ENCODE peak calls at places on chromosomes 2 and 18, in ten cellular contexts. One of them, this sample, is unnamed.

GRCh38 chr18:31679806-31680793 is 4.3 kb downstream of the B4GALT6 start:
- DNase-seq in fibroblast of mammary gland: peak; percentile 35
- DNase-seq in GM23338: no peak
- DNase-seq in GM06990: no peak
- DNase-seq in heart right ventricle: no peak
- DNase-seq in fibroblast of the aortic adventitia: no peak
- DNase-seq in A549: no peak
- DNase-seq in astrocyte of the spinal cord: no peak
- DNase-seq in fibroblast of pulmonary artery: peak; percentile 48
- DNase-seq in cardiac muscle cell: no peak
- DNase-seq in this sample: no peak

GRCh38 chr2:48213646-48214045 is 307.3 kb upstream of the FBXO11 start:
- DNase-seq in cardiac muscle cell: no peak
- DNase-seq in heart right ventricle: no peak
- DNase-seq in astrocyte of the spinal cord: no peak
- DNase-seq in GM23338: no peak
- DNase-seq in fibroblast of pulmonary artery: no peak
- DNase-seq in fibroblast of mammary gland: no peak
- DNase-seq in A549: no peak
- DNase-seq in GM06990: no peak
- DNase-seq in fibroblast of the aortic adventitia: no peak
- DNase-seq in this sample: no peak

GRCh38 chr2:235170536-235171510 is 219.0 kb downstream of the SH3BP4 start:
- DNase-seq in fibroblast of pulmonary artery: peak; percentile 61
- DNase-seq in GM23338: peak; percentile 68
- DNase-seq in fibroblast of the aortic adventitia: peak; percentile 65
- DNase-seq in heart right ventricle: no peak
- DNase-seq in fibroblast of mammary gland: peak; percentile 79
- DNase-seq in GM06990: no peak
- DNase-seq in cardiac muscle cell: peak; percentile 27
- DNase-seq in astrocyte of the spinal cord: peak; percentile 73
- DNase-seq in A549: peak; percentile 86
- DNase-seq in this sample: peak; percentile 74

GRCh38 chr2:70442301-70443077 is 111.1 kb downstream of the TGFA start:
- DNase-seq in A549: no peak
- DNase-seq in fibroblast of mammary gland: peak; percentile 7
- DNase-seq in GM06990: no peak
- DNase-seq in astrocyte of the spinal cord: no peak
- DNase-seq in cardiac muscle cell: no peak
- DNase-seq in heart right ventricle: no peak
- DNase-seq in GM23338: no peak
- DNase-seq in fibroblast of pulmonary artery: no peak
- DNase-seq in fibroblast of the aortic adventitia: no peak
- DNase-seq in this sample: peak; percentile 38

GRCh38 chr2:42086500-42086953 is 38.7 kb downstream of the PKDCC start:
- DNase-seq in cardiac muscle cell: peak; percentile 71
- DNase-seq in GM23338: peak; percentile 85
- DNase-seq in heart right ventricle: peak; percentile 48
- DNase-seq in fibroblast of the aortic adventitia: peak; percentile 83
- DNase-seq in A549: peak; percentile 80
- DNase-seq in fibroblast of mammary gland: peak; percentile 74
- DNase-seq in GM06990: no peak
- DNase-seq in fibroblast of pulmonary artery: peak; percentile 82
- DNase-seq in astrocyte of the spinal cord: peak; percentile 75
- DNase-seq in this sample: peak; percentile 65

GRCh38 chr2:102848366-102848839 is 86.6 kb downstream of the TMEM182 start:
- DNase-seq in A549: peak; percentile 76
- DNase-seq in astrocyte of the spinal cord: peak; percentile 55
- DNase-seq in GM06990: no peak
- DNase-seq in fibroblast of the aortic adventitia: peak; percentile 23
- DNase-seq in cardiac muscle cell: peak; percentile 92
- DNase-seq in heart right ventricle: peak; percentile 76
- DNase-seq in GM23338: peak; percentile 92
- DNase-seq in fibroblast of mammary gland: peak; percentile 50
- DNase-seq in fibroblast of pulmonary artery: peak; percentile 38
- DNase-seq in this sample: peak; percentile 50

GRCh38 chr2:128321421-128321775 is 2.7 kb upstream of the HS6ST1 start:
- DNase-seq in A549: no peak
- DNase-seq in GM06990: no peak
- DNase-seq in fibroblast of the aortic adventitia: no peak
- DNase-seq in cardiac muscle cell: no peak
- DNase-seq in heart right ventricle: no peak
- DNase-seq in fibroblast of pulmonary artery: no peak
- DNase-seq in GM23338: no peak
- DNase-seq in astrocyte of the spinal cord: no peak
- DNase-seq in fibroblast of mammary gland: no peak
- DNase-seq in this sample: no peak

GRCh38 chr2:204670124-204670523 is 124.8 kb downstream of the PARD3B start:
- DNase-seq in GM06990: no peak
- DNase-seq in fibroblast of the aortic adventitia: no peak
- DNase-seq in fibroblast of pulmonary artery: no peak
- DNase-seq in heart right ventricle: no peak
- DNase-seq in GM23338: no peak
- DNase-seq in cardiac muscle cell: no peak
- DNase-seq in fibroblast of mammary gland: no peak
- DNase-seq in A549: no peak
- DNase-seq in astrocyte of the spinal cord: no peak
- DNase-seq in this sample: no peak

DNA sequence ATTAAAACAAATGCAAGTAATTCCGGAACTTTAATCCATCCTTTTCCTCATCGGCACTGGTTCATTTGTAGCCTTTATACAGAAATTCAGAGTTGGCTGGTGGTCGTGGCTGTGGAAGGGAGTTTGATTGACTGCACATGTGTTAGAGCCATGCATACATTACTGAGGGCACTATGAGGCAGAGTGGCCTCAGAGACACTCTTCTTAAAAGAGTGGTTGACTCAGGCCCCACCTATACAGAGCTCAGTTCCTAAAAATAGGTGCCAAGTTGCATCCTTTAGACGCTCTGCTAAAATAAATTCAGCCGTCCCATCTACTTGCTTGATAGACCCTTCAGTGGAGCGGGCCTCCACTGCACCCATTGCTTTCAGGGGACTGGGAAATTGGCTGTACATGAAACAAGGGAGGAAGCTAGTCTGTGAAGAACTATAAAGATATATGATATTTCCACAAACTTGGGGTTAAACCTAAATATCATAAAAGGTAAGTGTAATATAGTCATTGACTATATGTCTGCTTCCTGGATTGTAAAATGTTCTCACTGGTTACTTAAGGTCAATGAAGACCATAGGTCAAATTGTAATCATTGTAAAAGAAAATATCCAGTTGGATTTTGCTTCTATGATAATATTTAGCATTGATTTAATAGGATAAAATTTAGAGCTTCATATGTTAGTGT is 298.9 kb downstream of the XIRP2 start:
- DNase-seq in cardiac muscle cell: peak; percentile 41
- DNase-seq in fibroblast of pulmonary artery: no peak
- DNase-seq in fibroblast of mammary gland: no peak
- DNase-seq in GM06990: no peak
- DNase-seq in GM23338: no peak
- DNase-seq in A549: no peak
- DNase-seq in heart right ventricle: peak; percentile 8
- DNase-seq in fibroblast of the aortic adventitia: no peak
- DNase-seq in astrocyte of the spinal cord: no peak
- DNase-seq in this sample: no peak
- TF ChIP-seq CTCF in cardiac muscle cell: no peak
- TF ChIP-seq CTCF in fibroblast of pulmonary artery: no peak
- TF ChIP-seq CTCF in fibroblast of mammary gland: no peak
- TF ChIP-seq CTCF in GM06990: no peak
- TF ChIP-seq CTCF in GM23338: no peak
- TF ChIP-seq CTCF in A549: no peak
- TF ChIP-seq CTCF in heart right ventricle: no peak
- TF ChIP-seq CTCF in fibroblast of the aortic adventitia: no peak
- TF ChIP-seq CTCF in astrocyte of the spinal cord: no peak
- TF ChIP-seq CTCF in this sample: no peak

GRCh38 chr2:206213514-206213845 is 53.8 kb downstream of the EEF1B2 start:
- DNase-seq in heart right ventricle: no peak
- DNase-seq in fibroblast of pulmonary artery: no peak
- DNase-seq in A549: no peak
- DNase-seq in GM23338: peak; percentile 40
- DNase-seq in fibroblast of the aortic adventitia: no peak
- DNase-seq in fibroblast of mammary gland: no peak
- DNase-seq in astrocyte of the spinal cord: no peak
- DNase-seq in cardiac muscle cell: no peak
- DNase-seq in GM06990: no peak
- DNase-seq in this sample: no peak

GRCh38 chr2:206208900-206209299 is 49.2 kb downstream of the EEF1B2 start:
- DNase-seq in astrocyte of the spinal cord: no peak
- DNase-seq in cardiac muscle cell: no peak
- DNase-seq in fibroblast of pulmonary artery: no peak
- DNase-seq in GM23338: no peak
- DNase-seq in A549: no peak
- DNase-seq in fibroblast of mammary gland: no peak
- DNase-seq in GM06990: no peak
- DNase-seq in heart right ventricle: no peak
- DNase-seq in fibroblast of the aortic adventitia: no peak
- DNase-seq in this sample: no peak

GRCh38 chr2:206211657-206212255 is 52.1 kb downstream of the EEF1B2 start:
- DNase-seq in fibroblast of mammary gland: peak; percentile 76
- DNase-seq in fibroblast of the aortic adventitia: peak; percentile 86
- DNase-seq in heart right ventricle: no peak
- DNase-seq in GM06990: no peak
- DNase-seq in GM23338: no peak
- DNase-seq in fibroblast of pulmonary artery: peak; percentile 64
- DNase-seq in cardiac muscle cell: no peak
- DNase-seq in astrocyte of the spinal cord: peak; percentile 9
- DNase-seq in A549: peak; percentile 30
- DNase-seq in this sample: peak; percentile 88

GRCh38 chr2:206217162-206217561 is 57.3 kb upstream of the ZDBF2 start:
- DNase-seq in fibroblast of pulmonary artery: no peak
- DNase-seq in GM06990: no peak
- DNase-seq in astrocyte of the spinal cord: no peak
- DNase-seq in fibroblast of mammary gland: no peak
- DNase-seq in GM23338: peak; percentile 46
- DNase-seq in cardiac muscle cell: peak; percentile 21
- DNase-seq in heart right ventricle: no peak
- DNase-seq in A549: no peak
- DNase-seq in fibroblast of the aortic adventitia: no peak
- DNase-seq in this sample: no peak

DNA sequence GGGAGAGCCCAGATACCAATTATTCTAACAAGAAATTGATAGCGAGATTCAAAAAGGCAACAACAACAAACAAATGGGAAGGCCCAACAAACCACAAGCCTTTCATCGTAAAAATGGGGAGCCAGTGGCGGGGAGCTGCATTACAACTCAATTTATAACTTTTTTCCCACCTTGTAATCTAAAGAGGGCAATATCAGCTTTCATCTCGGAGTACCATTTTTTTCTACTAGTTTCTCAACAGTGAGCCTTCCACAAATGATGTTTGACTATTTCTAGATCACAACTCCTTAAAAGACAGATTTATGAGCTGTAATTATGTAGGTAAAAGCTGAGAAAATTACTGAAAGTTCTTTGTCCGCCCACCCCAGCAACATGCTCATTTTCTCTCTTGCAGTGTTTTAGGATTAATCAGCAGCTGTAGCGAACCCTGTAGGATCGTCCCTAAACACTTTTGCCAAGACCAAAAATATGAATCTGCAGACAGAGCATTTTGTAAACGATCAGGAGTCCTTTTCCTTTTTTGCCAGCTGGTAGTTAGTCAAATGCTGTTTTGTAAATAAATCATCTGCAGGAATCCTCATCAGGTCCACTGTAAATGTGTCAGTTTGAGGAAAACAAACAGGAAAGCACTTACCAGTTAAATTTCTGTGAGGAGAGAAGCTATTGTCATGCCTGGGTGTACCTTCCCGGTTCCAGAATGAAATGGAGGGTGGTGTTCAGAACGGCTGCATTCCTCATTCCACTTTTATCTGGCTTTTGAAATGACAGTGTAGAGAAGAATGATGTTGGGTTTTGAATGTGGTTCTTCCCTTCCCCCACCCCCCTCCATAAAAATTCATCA is 53.2 kb downstream of the EEF1B2 start:
- DNase-seq in A549: no peak
- DNase-seq in GM23338: peak; percentile 53
- DNase-seq in heart right ventricle: no peak
- DNase-seq in fibroblast of pulmonary artery: peak; percentile 64
- DNase-seq in fibroblast of the aortic adventitia: peak; percentile 92
- DNase-seq in cardiac muscle cell: peak; percentile 15
- DNase-seq in fibroblast of mammary gland: peak; percentile 54
- DNase-seq in astrocyte of the spinal cord: peak; percentile 51
- DNase-seq in GM06990: no peak
- DNase-seq in this sample: no peak
- H3K4me3 ChIP-seq in A549: no peak overlapping the region
- H3K4me3 ChIP-seq in GM23338: peak overlapping the region; percentile 27
- H3K4me3 ChIP-seq in heart right ventricle: peak overlapping the region; percentile 31
- H3K4me3 ChIP-seq in fibroblast of pulmonary artery: peak overlapping the region; percentile 48
- H3K4me3 ChIP-seq in fibroblast of the aortic adventitia: peak overlapping the region; percentile 77
- H3K4me3 ChIP-seq in cardiac muscle cell: no peak overlapping the region
- H3K4me3 ChIP-seq in fibroblast of mammary gland: peak overlapping the region; percentile 57
- H3K4me3 ChIP-seq in astrocyte of the spinal cord: peak overlapping the region; percentile 41
- H3K4me3 ChIP-seq in GM06990: no peak overlapping the region
- H3K4me3 ChIP-seq in this sample: peak overlapping the region; percentile 36

GRCh38 chr2:50787636-50788035 is 244.3 kb downstream of the NRXN1 start:
- DNase-seq in cardiac muscle cell: no peak
- DNase-seq in GM06990: no peak
- DNase-seq in heart right ventricle: no peak
- DNase-seq in fibroblast of pulmonary artery: no peak
- DNase-seq in GM23338: no peak
- DNase-seq in A549: no peak
- DNase-seq in astrocyte of the spinal cord: no peak
- DNase-seq in fibroblast of mammary gland: no peak
- DNase-seq in fibroblast of the aortic adventitia: no peak
- DNase-seq in this sample: no peak

GRCh38 chr2:50782543-50782942 is 249.4 kb downstream of the NRXN1 start:
- DNase-seq in fibroblast of the aortic adventitia: no peak
- DNase-seq in fibroblast of pulmonary artery: no peak
- DNase-seq in A549: no peak
- DNase-seq in cardiac muscle cell: no peak
- DNase-seq in astrocyte of the spinal cord: peak; percentile 2
- DNase-seq in heart right ventricle: no peak
- DNase-seq in fibroblast of mammary gland: no peak
- DNase-seq in GM23338: no peak
- DNase-seq in GM06990: no peak
- DNase-seq in this sample: no peak

GRCh38 chr2:50785781-50786180 is 246.2 kb downstream of the NRXN1 start:
- DNase-seq in fibroblast of mammary gland: no peak
- DNase-seq in fibroblast of pulmonary artery: no peak
- DNase-seq in fibroblast of the aortic adventitia: no peak
- DNase-seq in A549: no peak
- DNase-seq in cardiac muscle cell: no peak
- DNase-seq in GM23338: no peak
- DNase-seq in astrocyte of the spinal cord: no peak
- DNase-seq in heart right ventricle: no peak
- DNase-seq in GM06990: no peak
- DNase-seq in this sample: no peak

GRCh38 chr2:50783116-50783515 is 248.8 kb downstream of the NRXN1 start:
- DNase-seq in fibroblast of the aortic adventitia: no peak
- DNase-seq in fibroblast of pulmonary artery: peak; percentile 1
- DNase-seq in cardiac muscle cell: no peak
- DNase-seq in GM06990: no peak
- DNase-seq in astrocyte of the spinal cord: no peak
- DNase-seq in heart right ventricle: no peak
- DNase-seq in fibroblast of mammary gland: no peak
- DNase-seq in GM23338: no peak
- DNase-seq in A549: no peak
- DNase-seq in this sample: no peak

GRCh38 chr2:50786345-50786744 is 245.6 kb downstream of the NRXN1 start:
- DNase-seq in heart right ventricle: no peak
- DNase-seq in GM06990: no peak
- DNase-seq in astrocyte of the spinal cord: no peak
- DNase-seq in fibroblast of the aortic adventitia: no peak
- DNase-seq in fibroblast of mammary gland: no peak
- DNase-seq in fibroblast of pulmonary artery: no peak
- DNase-seq in GM23338: peak; percentile 70
- DNase-seq in cardiac muscle cell: no peak
- DNase-seq in A549: no peak
- DNase-seq in this sample: no peak
- TF ChIP-seq CTCF in heart right ventricle: no peak
- TF ChIP-seq CTCF in GM06990: no peak
- TF ChIP-seq CTCF in astrocyte of the spinal cord: no peak
- TF ChIP-seq CTCF in fibroblast of the aortic adventitia: no peak
- TF ChIP-seq CTCF in fibroblast of mammary gland: no peak
- TF ChIP-seq CTCF in fibroblast of pulmonary artery: no peak
- TF ChIP-seq CTCF in GM23338: peak; percentile 68
- TF ChIP-seq CTCF in cardiac muscle cell: no peak
- TF ChIP-seq CTCF in A549: no peak
- TF ChIP-seq CTCF in this sample: peak; percentile 3

GRCh38 chr2:113716291-113716690 is 40.2 kb downstream of the SLC35F5 start:
- DNase-seq in astrocyte of the spinal cord: no peak
- DNase-seq in heart right ventricle: no peak
- DNase-seq in fibroblast of the aortic adventitia: peak; percentile 27
- DNase-seq in A549: no peak
- DNase-seq in GM06990: no peak
- DNase-seq in cardiac muscle cell: no peak
- DNase-seq in GM23338: no peak
- DNase-seq in fibroblast of pulmonary artery: peak; percentile 35
- DNase-seq in fibroblast of mammary gland: peak; percentile 26
- DNase-seq in this sample: no peak
- H3K4me3 ChIP-seq in astrocyte of the spinal cord: no peak overlapping the region
- H3K4me3 ChIP-seq in heart right ventricle: no peak overlapping the region
- H3K4me3 ChIP-seq in fibroblast of the aortic adventitia: no peak overlapping the region
- H3K4me3 ChIP-seq in A549: no peak overlapping the region
- H3K4me3 ChIP-seq in GM06990: no peak overlapping the region
- H3K4me3 ChIP-seq in cardiac muscle cell: no peak overlapping the region
- H3K4me3 ChIP-seq in GM23338: no peak overlapping the region
- H3K4me3 ChIP-seq in fibroblast of pulmonary artery: no peak overlapping the region
- H3K4me3 ChIP-seq in fibroblast of mammary gland: no peak overlapping the region
- H3K4me3 ChIP-seq in this sample: no peak overlapping the region

This sample was measured in epithelial cell of esophagus.